ENCODE peak calls at places on chromosomes 12 and 14, in nine cellular contexts. Y is testis, X is right cardiac atrium, S is right atrium auricular region, P is PC-9, W is left ventricle myocardium inferior, E is HCT116, T is IMR-90, G is tibial nerve. V is an unnamed sample. For H3K4me1 and H3K9me3, the result is how much of the 10 kb centered on the place peaks cover.

GRCh38 chr12:57631566-57632368 is 1.2 kb downstream of the B4GALNT1 start:
- DNase-seq in Y (peak), W (no peak), X (no peak), E (no peak), T (no peak), S (peak), G (no peak), P (no peak), V (no peak)

GRCh38 chr12:24821691-24822090 is 127.2 kb downstream of the BCAT1 start:
- DNase-seq in E (no peak), T (peak), Y (no peak), X (no peak), W (no peak), P (no peak), S (no peak), G (no peak), V (no peak)

GRCh38 chr12:6541371-6542165 is 7.3 kb downstream of the GAPDH start:
- DNase-seq in Y (no peak), X (no peak), E (no peak), P (no peak), G (no peak), T (no peak), W (no peak), S (no peak), V (no peak)

GRCh38 chr12:113022563-113023297 is 33.8 kb upstream of the DTX1 start:
- DNase-seq in W (no peak), G (no peak), T (no peak), P (no peak), Y (no peak), X (no peak), S (no peak), E (no peak), V (no peak)

GRCh38 chr14:93065272-93065730 is 50.4 kb downstream of the ITPK1 start:
- DNase-seq in E (no peak), T (no peak), S (no peak), X (no peak), G (no peak), W (no peak), P (no peak), Y (no peak), V (no peak)

GRCh38 chr12:88057994-88058718 is 29.0 kb upstream of the C12orf50 start:
- DNase-seq in Y (no peak), G (no peak), W (peak), E (no peak), X (peak), P (no peak), S (peak), T (peak), V (no peak)

GRCh38 chr12:8681129-8681902 is 16.5 kb upstream of the RIMKLB start:
- DNase-seq in E (no peak), W (no peak), T (peak), Y (no peak), G (no peak), S (peak), P (peak), X (no peak), V (no peak)

GRCh38 chr12:42145197-42145549 is 499 bp upstream of the GXYLT1 start:
- DNase-seq in T (peak), Y (no peak), W (no peak), S (no peak), G (no peak), P (no peak), X (no peak), E (no peak), V (no peak)

GRCh38 chr12:98439471-98440164 is 75.8 kb upstream of the TMPO start:
- DNase-seq in W (no peak), S (no peak), T (no peak), E (no peak), G (no peak), Y (no peak), P (no peak), X (no peak), V (no peak)

GRCh38 chr12:57049890-57050289 is at the start of gene MYO1A:
- DNase-seq in P (peak), W (no peak), X (no peak), G (no peak), T (peak), S (no peak), E (no peak), Y (no peak), V (peak)

GRCh38 chr12:38949363-38949762 is 44.0 kb upstream of the CPNE8 start:
- DNase-seq in W (no peak), G (no peak), X (no peak), E (no peak), P (no peak), T (no peak), S (no peak), Y (no peak), V (no peak)

GRCh38 chr12:93979189-93979588 is 169.2 kb upstream of the PLXNC1 start:
- DNase-seq in E (peak), W (no peak), Y (peak), G (no peak), S (no peak), X (no peak), T (peak), P (no peak), V (no peak)

GRCh38 chr14:93045211-93045674 is 70.5 kb downstream of the ITPK1 start:
- DNase-seq in Y (peak), T (no peak), P (peak), W (no peak), E (no peak), X (no peak), G (no peak), S (no peak), V (peak)

GRCh38 chr12:95601091-95601490 is 49.8 kb upstream of the USP44 start:
- DNase-seq in S (no peak), G (no peak), E (no peak), T (no peak), X (no peak), Y (no peak), P (no peak), W (no peak), V (no peak)

GRCh38 chr12:55933158-55933798 is 2.3 kb downstream of the DGKA start:
- DNase-seq in P (peak), G (no peak), W (no peak), E (peak), S (no peak), Y (no peak), T (no peak), X (no peak), V (no peak)

GRCh38 chr14:101369916-101370592 is 191.2 kb upstream of the DIO3 start:
- DNase-seq in P (no peak), G (no peak), X (no peak), Y (peak), E (no peak), W (no peak), S (no peak), T (no peak), V (no peak)

GRCh38 chr14:77542349-77543239 is 44.0 kb upstream of the ISM2 start:
- DNase-seq in P (no peak), X (no peak), Y (no peak), W (no peak), G (no peak), S (no peak), T (no peak), E (no peak), V (peak)

GRCh38 chr14:40697221-40697620 is 909.5 kb upstream of the LRFN5 start:
- DNase-seq in G (no peak), X (no peak), T (no peak), S (no peak), W (no peak), P (no peak), Y (no peak), E (no peak), V (no peak)

GRCh38 chr12:106145539-106146447 is 7.0 kb upstream of the NUAK1 start:
- DNase-seq in Y (peak), P (no peak), S (peak), X (peak), E (no peak), W (peak), T (no peak), G (no peak), V (no peak)

GRCh38 chr14:98564541-98564940 is 707.5 kb downstream of the BCL11B start:
- DNase-seq in G (no peak), P (no peak), T (no peak), W (no peak), Y (no peak), E (no peak), X (no peak), S (no peak), V (no peak)

GRCh38 chr12:8687846-8688601 is 9.8 kb upstream of the RIMKLB start:
- DNase-seq in E (peak), Y (peak), P (peak), X (peak), W (no peak), T (peak), S (no peak), G (no peak), V (peak)

GRCh38 chr12:5556033-5556614 is 124.2 kb downstream of the NTF3 start:
- DNase-seq in S (no peak), G (no peak), Y (peak), W (no peak), X (no peak), E (peak), T (no peak), P (peak), V (peak)

GRCh38 chr12:233615-233968 is 19.6 kb upstream of the SLC6A12 start:
- DNase-seq in G (no peak), W (no peak), Y (no peak), S (no peak), T (no peak), X (no peak), P (no peak), E (no peak), V (no peak)

GRCh38 chr14:50062438-50063039 is 53.8 kb downstream of the VCPKMT start:
- DNase-seq in X (no peak), T (peak), G (no peak), P (peak), W (no peak), E (peak), Y (no peak), S (no peak), V (peak)
- H3K4me1 ChIP-seq in X (under half), T (under half), G (under half), P (half or more), W (under half), E (half or more), Y (under half), S (under half), V (under half)

GRCh38 chr14:95231966-95232365 is 74.6 kb upstream of the DICER1 start:
- DNase-seq in W (no peak), X (no peak), P (no peak), E (no peak), Y (no peak), S (no peak), T (no peak), G (no peak), V (no peak)
- H3K4me3 ChIP-seq in W (no peak), X (no peak), P (no peak), E (no peak), Y (no peak), S (no peak), T (no peak), G (no peak), V (no peak)

GRCh38 chr12:132921685-132922084 is 34.3 kb upstream of the CHFR start:
- DNase-seq in X (no peak), W (no peak), T (no peak), G (no peak), S (no peak), Y (no peak), E (peak), P (no peak), V (no peak)
- H3K9me3 ChIP-seq in X (under half), W (half or more), T (half or more), G (under half), S (half or more), Y (under half), E (under half), P (half or more), V (under half)

GRCh38 chr12:46265102-46265501 is 3.7 kb downstream of the SLC38A1 start:
- DNase-seq in E (no peak), X (no peak), S (no peak), Y (no peak), G (no peak), P (no peak), W (no peak), T (no peak), V (no peak)

GRCh38 chr12:46263140-46264017 is 5.5 kb downstream of the SLC38A1 start:
- DNase-seq in X (no peak), Y (no peak), T (no peak), G (no peak), W (no peak), P (no peak), E (no peak), S (no peak), V (no peak)

GRCh38 chr12:46265734-46266133 is 3.1 kb downstream of the SLC38A1 start:
- DNase-seq in Y (no peak), G (no peak), X (no peak), T (no peak), W (no peak), S (no peak), E (no peak), P (no peak), V (no peak)

GRCh38 chr12:46266382-46266791 is 2.5 kb downstream of the SLC38A1 start:
- DNase-seq in Y (no peak), E (no peak), P (peak), T (peak), S (no peak), X (no peak), W (no peak), G (no peak), V (peak)

DNA sequence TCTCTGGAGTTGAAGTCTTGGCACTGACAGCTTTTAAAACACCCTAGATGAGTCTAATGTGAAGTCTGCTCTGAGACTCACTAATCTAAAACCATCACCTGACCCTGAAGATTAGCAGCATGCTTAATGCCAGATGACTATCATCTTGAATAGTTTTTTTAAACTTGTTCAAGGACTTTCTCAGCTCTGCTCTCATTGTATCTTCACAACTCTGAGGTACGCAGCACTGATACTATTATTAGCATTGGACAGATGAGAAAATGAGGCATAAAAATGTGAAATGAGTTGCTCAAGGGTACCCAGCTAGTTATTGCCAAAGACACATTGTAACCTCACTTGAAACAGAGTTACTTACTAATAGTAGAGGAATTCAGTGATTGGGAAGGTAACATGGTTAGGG is 4.8 kb downstream of the SLC38A1 start:
- DNase-seq in P (no peak), X (no peak), G (no peak), S (no peak), Y (no peak), W (no peak), T (peak), E (no peak), V (no peak)
- H3K4me1 ChIP-seq in P (half or more), X (under half), G (under half), S (under half), Y (under half), W (half or more), T (under half), E (half or more), V (half or more)

GRCh38 chr12:52145941-52146821 is 45.6 kb downstream of the KRT80 start:
- DNase-seq in T (no peak), E (no peak), P (no peak), S (no peak), G (no peak), W (no peak), Y (no peak), X (no peak), V (no peak)

GRCh38 chr12:52147983-52148540 is 43.8 kb downstream of the KRT80 start:
- DNase-seq in X (no peak), W (no peak), S (no peak), Y (no peak), P (peak), T (no peak), E (no peak), G (no peak), V (no peak)

GRCh38 chr12:52148541-52149181 is 43.2 kb downstream of the KRT80 start:
- DNase-seq in W (no peak), E (peak), P (peak), Y (no peak), G (no peak), S (no peak), X (peak), T (no peak), V (no peak)

GRCh38 chr12:52146822-52147366 is 44.9 kb downstream of the KRT80 start:
- DNase-seq in Y (no peak), G (no peak), X (no peak), P (no peak), T (no peak), E (no peak), S (no peak), W (no peak), V (no peak)

GRCh38 chr12:52147367-52147972 is 44.3 kb downstream of the KRT80 start:
- DNase-seq in G (peak), P (peak), T (peak), W (peak), X (peak), Y (peak), S (peak), E (peak), V (no peak)
- H3K4me3 ChIP-seq in G (no peak), P (peak), T (no peak), W (no peak), X (no peak), Y (no peak), S (no peak), E (peak), V (no peak)

GRCh38 chr14:102490456-102490855 is 19.1 kb downstream of the ANKRD9 start:
- DNase-seq in S (no peak), X (no peak), E (no peak), G (no peak), Y (no peak), P (no peak), W (no peak), T (no peak), V (no peak)

GRCh38 chr14:102493096-102493495 is 16.5 kb downstream of the ANKRD9 start:
- DNase-seq in Y (peak), X (no peak), G (no peak), W (no peak), E (no peak), T (no peak), S (no peak), P (no peak), V (no peak)

GRCh38 chr14:102492523-102492910 is 17.1 kb downstream of the ANKRD9 start:
- DNase-seq in T (no peak), G (no peak), S (no peak), Y (no peak), E (no peak), X (no peak), P (no peak), W (no peak), V (no peak)

GRCh38 chr14:102491786-102492522 is 17.6 kb downstream of the ANKRD9 start:
- DNase-seq in X (no peak), W (no peak), E (no peak), T (no peak), S (no peak), P (no peak), Y (no peak), G (no peak), V (no peak)

DNA sequence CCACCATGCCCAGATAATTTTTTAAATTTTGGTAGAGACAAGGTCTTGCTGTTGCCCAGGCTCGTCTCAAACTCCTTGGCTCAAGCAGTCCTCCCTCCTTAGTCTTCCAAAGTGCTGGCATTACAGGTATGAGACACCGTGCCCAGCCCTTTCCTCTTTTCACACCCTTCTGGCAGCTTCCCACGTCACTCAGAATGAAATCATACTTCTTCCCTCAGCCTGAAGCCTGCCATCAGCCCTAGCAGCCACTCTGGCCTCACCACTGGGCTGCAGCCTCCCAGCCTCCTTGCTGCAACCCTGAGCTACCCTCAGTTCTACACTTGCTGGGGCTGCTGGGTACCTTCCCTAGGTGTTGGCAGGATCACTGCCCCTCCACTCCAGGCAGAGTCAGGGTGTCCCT is 18.2 kb downstream of the ANKRD9 start:
- DNase-seq in Y (no peak), P (no peak), W (no peak), S (no peak), X (no peak), E (no peak), G (no peak), T (no peak), V (no peak)
- H3K9me3 ChIP-seq in Y (under half), P (under half), W (under half), S (under half), X (under half), E (under half), G (under half), T (under half), V (under half)